ENCODE peak calls at places on chromosomes 4 and X, in four cellular contexts. N is heart left ventricle, A is mesendoderm, J is mucosa of descending colon. K is an unnamed sample. For H3K36me3, the result is how much of the 10 kb centered on the place peaks cover.

GRCh38 chr4:184347251-184348239 is 126.8 kb downstream of the IRF2 start:
- DNase-seq in N (peak), A (peak), J (peak), K (peak)

GRCh38 chrX:104255465-104255864 is 732 bp upstream of the ESX1 start:
- DNase-seq in N (no peak), A (no peak), J (no peak), K (no peak)

GRCh38 chrX:16658284-16658683 is 8.3 kb downstream of the S100G start:
- DNase-seq in N (no peak), A (no peak), J (no peak), K (peak)

GRCh38 chr4:57425610-57426009 is 315.4 kb upstream of the IGFBP7 start:
- DNase-seq in N (no peak), A (no peak), J (no peak), K (peak)

GRCh38 chr4:150609131-150609530 is 27.2 kb downstream of the MAB21L2 start:
- DNase-seq in N (no peak), A (no peak), J (no peak), K (no peak)

GRCh38 chr4:38621004-38621684 is 42.9 kb upstream of the KLF3 start:
- DNase-seq in N (no peak), A (no peak), J (peak), K (peak)

GRCh38 chrX:119647552-119648420 is 41.6 kb upstream of the NKRF start:
- DNase-seq in N (no peak), A (no peak), J (no peak), K (no peak)

GRCh38 chr4:33160126-33160525 is 2440.0 kb downstream of the PCDH7 start:
- DNase-seq in N (no peak), A (peak), J (no peak), K (peak)

GRCh38 chrX:96453139-96453538 is 231.5 kb upstream of the DIAPH2 start:
- DNase-seq in N (no peak), A (no peak), J (no peak), K (no peak)

GRCh38 chr4:119000400-119000799 is 111.7 kb downstream of the SYNPO2 start:
- DNase-seq in N (peak), A (no peak), J (no peak), K (no peak)

GRCh38 chr4:89072921-89073320 is 15.9 kb upstream of the FAM13A start:
- DNase-seq in N (no peak), A (no peak), J (no peak), K (no peak)

GRCh38 chrX:120087289-120088017 is 10.0 kb upstream of the RHOXF2B start:
- DNase-seq in N (no peak), A (peak), J (no peak), K (no peak)

GRCh38 chrX:80812176-80812575 is 2.5 kb upstream of the BRWD3 start:
- DNase-seq in N (peak), A (peak), J (peak), K (peak)

GRCh38 chr4:120869511-120870278 is 52.8 kb downstream of the PRDM5 start:
- DNase-seq in N (no peak), A (no peak), J (no peak), K (no peak)

GRCh38 chr4:6605114-6605513 is 30.1 kb downstream of the MAN2B2 start:
- DNase-seq in N (no peak), A (no peak), J (no peak), K (no peak)
- H3K36me3 ChIP-seq in N (under half), A (under half), J (under half), K (under half)

DNA sequence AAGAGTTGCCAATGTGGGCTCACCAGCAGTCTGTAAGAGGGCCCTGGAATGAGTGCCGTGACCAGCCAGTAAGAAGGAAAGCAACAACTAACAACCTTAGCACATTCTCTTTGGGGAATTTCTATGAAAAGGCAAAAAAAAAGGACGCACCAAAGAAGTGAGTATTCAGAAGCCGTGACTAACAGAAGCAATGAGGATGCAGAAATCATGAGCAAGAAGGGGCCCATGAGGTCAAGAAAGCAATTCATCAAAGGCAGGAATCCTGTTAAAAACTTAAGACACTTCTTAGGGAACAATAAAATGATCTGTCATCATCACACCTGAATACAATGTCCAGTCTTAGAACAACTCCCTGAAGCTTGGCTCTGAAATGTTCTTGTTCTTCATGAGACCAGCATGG is 260.5 kb downstream of the RAPGEF2 start:
- DNase-seq in N (no peak), A (no peak), J (no peak), K (peak)
- H3K36me3 ChIP-seq in N (under half), A (under half), J (under half), K (under half)

GRCh38 chr4:86626066-86626465 is 32.0 kb downstream of the PTPN13 start:
- DNase-seq in N (no peak), A (no peak), J (no peak), K (no peak)
- H3K36me3 ChIP-seq in N (under half), A (under half), J (under half), K (under half)

DNA sequence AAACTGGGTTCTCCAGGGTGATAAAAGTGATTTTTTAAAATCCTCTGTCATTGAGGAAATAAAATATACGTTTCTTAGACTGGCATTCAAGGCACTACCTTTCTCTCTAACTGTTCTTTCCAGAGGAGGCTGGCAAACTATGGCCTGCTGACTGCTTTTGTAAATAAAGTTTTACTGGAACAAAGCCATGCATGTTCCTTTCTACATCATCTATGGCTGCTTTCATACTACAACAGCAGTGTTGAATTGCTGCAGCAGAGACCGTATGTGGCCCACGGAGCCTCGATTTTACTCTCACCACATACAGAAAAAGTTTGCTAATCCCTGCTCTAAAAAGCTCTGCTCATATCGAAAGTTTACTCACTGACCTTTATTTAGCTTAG is 20.2 kb downstream of the SETD7 start:
- DNase-seq in N (no peak), A (no peak), J (no peak), K (no peak)
- H3K36me3 ChIP-seq in N (under half), A (under half), J (under half), K (under half)

DNA sequence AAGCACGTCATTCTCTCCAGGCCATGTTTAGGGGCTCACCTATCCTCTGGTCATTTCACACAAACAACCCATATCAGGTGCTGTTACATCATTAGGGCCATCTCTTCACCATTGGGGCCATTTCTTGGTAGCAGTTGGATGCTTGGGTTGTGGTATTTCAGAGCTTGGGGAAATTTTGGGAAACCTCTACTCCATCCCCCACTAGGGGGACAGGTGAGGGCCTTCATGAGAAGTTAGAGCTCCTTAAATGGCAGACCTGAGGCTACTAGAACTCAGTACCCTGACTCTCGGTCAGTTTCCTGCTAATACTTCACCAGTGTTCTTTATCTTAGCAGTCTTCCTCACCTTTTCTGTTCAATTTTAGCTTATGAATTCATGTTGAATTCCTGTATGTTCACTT is 50.2 kb downstream of the ZNF827 start:
- DNase-seq in N (no peak), A (peak), J (no peak), K (no peak)
- H3K36me3 ChIP-seq in N (under half), A (under half), J (under half), K (under half)

GRCh38 chr4:106090826-106091225 is 195.6 kb downstream of the NPNT start:
- DNase-seq in N (no peak), A (no peak), J (no peak), K (no peak)
- H3K36me3 ChIP-seq in N (under half), A (under half), J (under half), K (under half)

DNA sequence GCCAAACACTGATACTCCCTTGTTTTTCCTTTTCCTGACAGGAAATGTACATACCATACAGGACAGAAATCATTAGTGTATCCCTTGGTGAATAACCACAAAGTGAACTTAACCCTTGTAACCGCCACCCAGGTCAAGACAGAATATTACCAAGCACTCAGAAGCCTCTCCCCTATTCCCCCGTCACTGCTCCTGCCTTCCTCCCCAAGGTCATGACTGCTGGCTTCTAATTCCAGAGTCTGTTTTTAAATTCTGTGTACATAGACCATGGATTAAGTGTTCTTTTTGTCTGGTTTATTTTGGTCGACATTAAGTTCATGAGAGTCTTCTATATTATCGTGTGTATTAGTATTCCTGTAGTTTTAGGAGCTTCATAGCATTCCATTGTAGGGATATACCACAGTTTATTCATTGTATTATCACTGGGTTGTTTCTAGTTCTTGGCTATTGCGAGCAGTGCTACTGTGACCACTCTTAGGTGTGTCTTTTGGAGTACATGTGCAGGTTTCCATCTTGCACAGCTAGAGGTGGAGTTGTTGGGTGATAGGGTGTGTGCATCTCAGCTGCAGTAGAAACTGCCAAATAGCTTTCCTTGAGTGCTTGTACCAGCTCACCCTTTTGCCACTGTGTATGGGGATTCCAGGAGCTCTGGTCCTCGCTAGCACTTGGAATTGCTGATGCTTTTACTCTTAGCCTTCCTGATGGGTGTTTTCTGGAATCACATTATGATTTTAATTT is 37.9 kb downstream of the HTT start:
- DNase-seq in N (no peak), A (no peak), J (no peak), K (no peak)
- H3K36me3 ChIP-seq in N (under half), A (under half), J (under half), K (under half)

GRCh38 chr4:8388471-8388870 is 52.1 kb downstream of the ACOX3 start:
- DNase-seq in N (no peak), A (no peak), J (no peak), K (no peak)
- H3K36me3 ChIP-seq in N (under half), A (under half), J (under half), K (under half)

K was measured in fibroblast of lung.